ENCODE peak calls at places on chromosomes 11 and 22, in four cellular contexts. O, X, A and L are unnamed samples.

GRCh38 chr11:73218106-73218829 is at the start of gene P2RY2:
- DNase-seq in A (peak), X (peak), O (peak), L (peak)

GRCh38 chr11:728901-729491 is 18.3 kb upstream of the TALDO1 start:
- DNase-seq in A (no peak), O (no peak), X (no peak), L (no peak)

GRCh38 chr22:29139965-29140782 is 65.5 kb upstream of the EMID1 start:
- DNase-seq in O (no peak), A (no peak), X (peak), L (peak)

GRCh38 chr11:8567597-8568198 is 26.3 kb downstream of the STK33 start:
- DNase-seq in X (no peak), O (no peak), A (no peak), L (no peak)

GRCh38 chr11:65640483-65641207 is 2.7 kb downstream of the SIPA1 start:
- DNase-seq in A (peak), O (peak), X (no peak), L (no peak)

GRCh38 chr22:36702832-36703210 is 731 bp downstream of the CACNG2 start:
- DNase-seq in X (no peak), O (no peak), A (no peak), L (no peak)

GRCh38 chr11:107928767-107929507 is 689 bp downstream of the RAB39A start:
- DNase-seq in O (peak), X (no peak), A (peak), L (peak)

GRCh38 chr22:50699001-50699753 is 26.6 kb downstream of the SHANK3 start:
- DNase-seq in O (peak), X (no peak), A (no peak), L (no peak)

GRCh38 chr11:31340903-31341572 is 28.5 kb downstream of the DCDC1 start:
- DNase-seq in O (peak), A (peak), X (peak), L (no peak)

GRCh38 chr11:95108159-95108611 is 18.5 kb downstream of the ENDOD1 start:
- DNase-seq in A (no peak), O (peak), X (peak), L (peak)

GRCh38 chr11:103844327-103845215 is 191.9 kb upstream of the DDI1 start:
- DNase-seq in O (no peak), A (no peak), X (no peak), L (no peak)

GRCh38 chr22:44523981-44524759 is 26.1 kb upstream of the RTL6 start:
- DNase-seq in A (no peak), O (no peak), X (peak), L (no peak)

GRCh38 chr11:124717421-124717785 is 22.3 kb upstream of the NRGN start:
- DNase-seq in X (peak), O (no peak), A (no peak), L (no peak)

GRCh38 chr22:19508024-19508776 is 16.0 kb downstream of the CLDN5 start:
- DNase-seq in A (no peak), O (no peak), X (no peak), L (peak)

GRCh38 chr11:113305440-113306336 is 8.7 kb upstream of the TTC12 start:
- DNase-seq in O (peak), A (peak), X (peak), L (peak)

GRCh38 chr22:48103126-48103875 is 1340.9 kb downstream of the TBC1D22A start:
- DNase-seq in O (no peak), X (no peak), A (no peak), L (peak)

GRCh38 chr11:34250732-34251639 is 106.8 kb downstream of the ABTB2 start:
- DNase-seq in A (peak), X (no peak), O (no peak), L (peak)

GRCh38 chr11:72856065-72856464 is 41.9 kb downstream of the ATG16L2 start:
- DNase-seq in O (no peak), X (peak), A (no peak), L (no peak)

GRCh38 chr11:63920870-63921417 is 4.0 kb upstream of the RCOR2 start:
- DNase-seq in O (peak), A (peak), X (no peak), L (no peak)

GRCh38 chr22:31098633-31099110 is 8.7 kb downstream of the SELENOM start:
- DNase-seq in O (no peak), X (no peak), A (no peak), L (no peak)

GRCh38 chr22:47196881-47197701 is 434.6 kb downstream of the TBC1D22A start:
- DNase-seq in X (no peak), O (no peak), A (no peak), L (peak)

GRCh38 chr22:36221799-36222751 is 17.3 kb downstream of the APOL2 start:
- DNase-seq in A (peak), O (peak), X (peak), L (peak)

GRCh38 chr11:65793144-65793581 is 6.3 kb downstream of the OVOL1 start:
- DNase-seq in X (no peak), O (peak), A (no peak), L (peak)

GRCh38 chr11:11857769-11858168 is 16.0 kb downstream of the USP47 start:
- DNase-seq in A (no peak), X (no peak), O (no peak), L (no peak)

GRCh38 chr22:35621446-35621845 is 4.3 kb upstream of the MB start:
- DNase-seq in A (no peak), O (no peak), X (no peak), L (no peak)

GRCh38 chr22:47795477-47796127 is 1033.2 kb downstream of the TBC1D22A start:
- DNase-seq in X (no peak), O (no peak), A (no peak), L (peak)

GRCh38 chr22:36928826-36929535 is 15.6 kb downstream of the CSF2RB start:
- DNase-seq in X (no peak), A (no peak), O (no peak), L (no peak)

GRCh38 chr11:17892409-17892808 is 120.4 kb downstream of the SERGEF start:
- DNase-seq in X (no peak), O (no peak), A (no peak), L (no peak)

GRCh38 chr11:540583-541432 is 3.5 kb downstream of the LRRC56 start:
- DNase-seq in O (no peak), X (no peak), A (no peak), L (no peak)

GRCh38 chr11:63868399-63869064 is 29.6 kb downstream of the MARK2 start:
- DNase-seq in X (peak), A (no peak), O (no peak), L (no peak)

GRCh38 chr11:118005224-118006152 is 19.3 kb downstream of the IL10RA start:
- DNase-seq in O (no peak), A (no peak), X (no peak), L (peak)

GRCh38 chr22:44773082-44773481 is 20.7 kb downstream of the ARHGAP8 start:
- DNase-seq in X (no peak), O (no peak), A (no peak), L (no peak)

GRCh38 chr22:35149149-35149548 is 83.2 kb downstream of the ISX start:
- DNase-seq in X (no peak), O (no peak), A (no peak), L (no peak)